ENCODE peak calls at places on chromosomes 4 and X, in seven cellular contexts. F is fibroblast of lung; N is WERI-Rb-1; U is ovary; R is CD8-positive, alpha-beta memory T cell; H is adrenal gland; A is left ventricle myocardium inferior. I is an unnamed sample.

GRCh38 chr4:7101692-7102515 is 34.0 kb upstream of the GRPEL1 start:
- DNase-seq in F (peak; percentile 61), N (peak; percentile 82), U (peak; percentile 73), R (peak; percentile 33), H (peak; percentile 56), A (peak; percentile 71), I (peak; percentile 61)

GRCh38 chrX:1026263-1027015 is 186.0 kb downstream of the CRLF2 start:
- DNase-seq in F (no peak), N (no peak), U (no peak), R (no peak), H (no peak), A (no peak), I (peak; percentile 69)

GRCh38 chr4:40613456-40613855 is 16.2 kb downstream of the RBM47 start:
- DNase-seq in F (peak; percentile 95), N (no peak), U (no peak), R (no peak), H (no peak), A (no peak), I (no peak)

GRCh38 chr4:126137782-126138170 is 823.0 kb downstream of the FAT4 start:
- DNase-seq in F (no peak), N (no peak), U (no peak), R (no peak), H (no peak), A (no peak), I (no peak)

GRCh38 chr4:108287834-108288413 is 119.2 kb upstream of the LEF1 start:
- DNase-seq in F (peak; percentile 6), N (no peak), U (no peak), R (no peak), H (no peak), A (no peak), I (no peak)

GRCh38 chr4:87423313-87424031 is 1.1 kb downstream of the NUDT9 start:
- DNase-seq in F (no peak), N (no peak), U (no peak), R (no peak), H (peak; percentile 26), A (no peak), I (peak; percentile 18)

GRCh38 chrX:131704136-131704695 is 160.3 kb downstream of the OR13H1 start:
- DNase-seq in F (peak; percentile 63), N (peak; percentile 94), U (peak; percentile 93), R (no peak), H (peak; percentile 92), A (no peak), I (peak; percentile 65)

GRCh38 chr4:83128235-83128929 is 13.9 kb upstream of the PLAC8 start:
- DNase-seq in F (peak; percentile 89), N (no peak), U (no peak), R (no peak), H (no peak), A (no peak), I (no peak)

GRCh38 chr4:41346306-41347061 is 89.8 kb downstream of the UCHL1 start:
- DNase-seq in F (no peak), N (no peak), U (no peak), R (no peak), H (no peak), A (no peak), I (no peak)

GRCh38 chr4:8580321-8581093 is at the start of gene GPR78:
- DNase-seq in F (peak; percentile 60), N (peak; percentile 87), U (peak; percentile 69), R (no peak), H (peak; percentile 60), A (peak; percentile 43), I (peak; percentile 33)

GRCh38 chrX:73830489-73831414 is 267.8 kb downstream of the CHIC1 start:
- DNase-seq in F (no peak), N (no peak), U (no peak), R (no peak), H (no peak), A (no peak), I (no peak)

GRCh38 chr4:23789765-23790164 is 100.1 kb downstream of the PPARGC1A start:
- DNase-seq in F (peak; percentile 83), N (no peak), U (peak; percentile 8), R (no peak), H (no peak), A (peak; percentile 52), I (no peak)

GRCh38 chr4:5812506-5813229 is 80.2 kb downstream of the CRMP1 start:
- DNase-seq in F (peak; percentile 52), N (peak; percentile 59), U (no peak), R (no peak), H (peak; percentile 40), A (no peak), I (no peak)

GRCh38 chr4:20062054-20062453 is 189.7 kb upstream of the SLIT2 start:
- DNase-seq in F (no peak), N (no peak), U (no peak), R (no peak), H (no peak), A (no peak), I (no peak)

GRCh38 chr4:40515037-40515397 is 114.6 kb downstream of the RBM47 start:
- DNase-seq in F (peak; percentile 50), N (no peak), U (no peak), R (no peak), H (no peak), A (no peak), I (peak; percentile 15)

DNA sequence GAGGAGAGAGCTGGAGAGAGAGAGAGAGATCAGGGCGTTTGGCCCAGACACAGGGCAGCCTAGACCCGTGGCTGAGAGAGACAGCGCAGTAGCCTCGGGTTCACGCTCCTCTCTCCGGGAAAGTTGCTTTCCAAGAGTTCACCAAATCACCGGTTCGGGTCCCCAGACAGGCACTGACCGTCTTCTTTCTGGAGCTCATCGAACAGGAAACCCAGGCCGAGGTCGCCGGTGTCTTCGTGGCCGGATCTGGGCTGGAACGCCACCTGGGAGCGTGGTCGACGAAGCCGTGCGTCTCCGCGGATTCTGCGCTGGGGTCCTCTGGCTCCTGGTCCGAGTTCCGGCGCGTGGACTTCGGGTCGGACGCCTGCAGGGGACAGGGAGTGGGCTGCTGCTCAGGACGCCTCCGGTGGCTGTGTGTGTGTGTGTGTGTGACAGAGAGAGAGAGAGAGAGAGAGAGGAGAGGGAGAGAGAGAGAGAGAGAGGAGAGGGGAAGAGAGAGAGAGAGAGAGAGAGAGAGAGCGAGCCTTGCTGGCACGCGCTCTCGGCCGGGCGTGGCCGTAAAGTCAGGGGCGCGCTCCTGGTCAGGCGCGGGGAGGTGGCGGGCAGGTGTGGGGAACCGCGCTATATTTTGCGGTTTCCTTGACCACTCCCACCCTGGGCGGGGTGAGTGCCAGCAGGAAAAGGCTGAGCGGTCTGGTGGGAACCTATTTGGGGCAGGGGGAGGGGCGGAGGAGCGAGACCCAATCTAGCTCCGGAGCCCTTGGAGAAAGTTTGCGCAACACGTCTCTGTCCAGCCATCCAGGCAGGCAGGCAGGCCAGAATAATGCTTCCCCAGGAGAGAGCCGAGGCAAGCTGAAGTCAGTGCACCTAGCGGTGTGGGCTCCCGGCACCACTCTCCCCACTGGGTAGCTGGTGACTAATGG is 62.1 kb downstream of the RHOXF2B start:
- DNase-seq in F (no peak), N (no peak), U (peak; percentile 21), R (no peak), H (peak; percentile 35), A (no peak), I (no peak)
- H3K27me3 ChIP-seq in F (peaks cover 3% of the 10 kb centered on the region), N (peaks cover 25% of the 10 kb centered on the region), U (no peaks in the 10 kb centered on the region), R (peaks cover 11% of the 10 kb centered on the region), H (peaks cover 24% of the 10 kb centered on the region), A (peaks cover 57% of the 10 kb centered on the region), I (no peaks in the 10 kb centered on the region)

GRCh38 chr4:157421365-157421764 is 200.8 kb downstream of the GRIA2 start:
- DNase-seq in F (no peak), N (no peak), U (no peak), R (no peak), H (no peak), A (no peak), I (no peak)
- H3K4me3 ChIP-seq in F (no peak overlapping the region), N (no peak overlapping the region), U (no peak overlapping the region), R (no peak overlapping the region), H (no peak overlapping the region), A (no peak overlapping the region), I (no peak overlapping the region)

DNA sequence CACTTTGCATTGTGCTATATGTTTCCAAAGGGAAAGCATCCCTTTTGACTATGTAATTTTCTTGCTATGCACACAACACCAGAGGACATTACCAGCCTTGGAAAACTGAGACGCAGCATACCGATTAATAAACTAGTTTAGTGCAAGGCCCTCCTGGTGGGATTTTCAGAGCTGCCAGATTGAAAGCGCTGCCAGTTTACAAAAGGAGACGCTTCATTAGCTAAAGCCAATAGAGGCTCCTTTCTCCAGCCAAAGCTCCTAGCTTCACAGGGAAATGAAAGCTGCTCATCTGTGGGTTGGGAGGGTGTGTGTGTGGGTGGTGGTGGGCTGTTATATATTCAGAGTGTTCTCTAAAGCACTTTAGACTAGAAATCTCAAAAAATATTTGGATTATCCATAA is 32.4 kb downstream of the SPANXN4 start:
- DNase-seq in F (no peak), N (no peak), U (no peak), R (no peak), H (no peak), A (no peak), I (no peak)
- H3K27me3 ChIP-seq in F (no peaks in the 10 kb centered on the region), N (peaks cover 22% of the 10 kb centered on the region), U (no peaks in the 10 kb centered on the region), R (no peaks in the 10 kb centered on the region), H (no peaks in the 10 kb centered on the region), A (no peaks in the 10 kb centered on the region), I (no peaks in the 10 kb centered on the region)

DNA sequence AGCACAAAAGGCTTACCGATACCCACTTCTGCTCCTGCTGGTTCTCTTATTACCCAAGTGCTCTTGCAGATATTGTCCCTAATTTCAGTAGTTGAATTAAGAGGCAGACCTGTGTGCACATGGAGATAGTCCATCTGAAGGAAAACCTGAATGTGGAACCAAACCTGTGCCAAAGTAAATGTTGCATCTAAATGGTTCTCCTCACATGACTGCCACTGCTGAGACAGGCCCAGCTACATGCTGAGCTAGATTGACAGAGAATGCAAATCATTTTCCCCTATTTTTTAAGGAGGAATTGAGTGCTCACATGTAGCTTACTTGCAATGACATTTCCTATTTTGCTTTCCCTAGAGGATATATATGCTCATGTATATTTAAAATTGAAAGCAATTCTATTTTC is 609.1 kb upstream of the TECRL start:
- DNase-seq in F (no peak), N (no peak), U (no peak), R (no peak), H (no peak), A (no peak), I (no peak)
- H3K4me3 ChIP-seq in F (no peak overlapping the region), N (no peak overlapping the region), U (no peak overlapping the region), R (no peak overlapping the region), H (no peak overlapping the region), A (no peak overlapping the region), I (no peak overlapping the region)

GRCh38 chr4:37246891-37247290 is 2.3 kb downstream of the NWD2 start:
- DNase-seq in F (no peak), N (no peak), U (no peak), R (no peak), H (no peak), A (no peak), I (no peak)
- H3K27me3 ChIP-seq in F (no peaks in the 10 kb centered on the region), N (peaks cover 98% of the 10 kb centered on the region), U (no peaks in the 10 kb centered on the region), R (peaks cover 4% of the 10 kb centered on the region), H (peaks cover 38% of the 10 kb centered on the region), A (peaks cover 80% of the 10 kb centered on the region), I (no peaks in the 10 kb centered on the region)

DNA sequence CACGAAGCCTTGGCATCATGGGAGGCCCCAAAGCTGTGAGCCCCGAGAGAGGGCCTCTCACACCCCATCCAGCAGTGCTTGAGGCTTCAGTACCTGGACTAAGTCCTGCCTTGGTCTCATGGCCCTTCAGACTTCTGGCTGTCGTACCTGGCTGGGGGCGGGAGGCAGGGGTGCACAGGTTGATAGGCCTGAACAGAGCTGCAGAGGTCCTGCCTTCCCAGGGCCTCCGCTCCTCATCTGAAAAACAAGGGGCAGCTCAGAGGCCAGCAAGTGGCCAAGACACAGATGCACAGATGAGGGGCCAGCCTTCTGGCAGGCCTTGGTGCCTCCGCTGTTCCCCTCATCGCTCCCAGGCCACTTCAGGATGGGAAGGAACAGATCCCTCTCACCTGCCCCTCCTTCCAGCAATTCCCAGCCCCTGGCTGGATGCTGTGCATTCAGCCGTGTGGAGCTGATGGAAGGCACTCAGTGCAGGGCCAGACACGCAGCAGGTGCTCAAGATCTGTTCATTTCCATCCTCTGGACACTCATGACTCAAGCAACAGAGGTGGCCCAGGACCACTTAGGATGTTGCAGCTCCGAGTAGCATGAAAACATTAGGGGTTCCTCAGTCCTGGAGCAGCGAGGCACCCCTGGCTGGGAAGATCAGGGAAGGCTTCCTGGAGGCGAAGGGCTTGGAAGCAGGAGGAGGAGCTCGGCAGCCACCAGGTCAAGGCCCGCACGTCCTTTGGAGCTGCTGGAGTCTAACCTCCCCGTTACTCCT is 1.4 kb downstream of the ZNF185 start:
- DNase-seq in F (no peak), N (no peak), U (no peak), R (no peak), H (no peak), A (no peak), I (no peak)
- H3K4me3 ChIP-seq in F (no peak overlapping the region), N (no peak overlapping the region), U (no peak overlapping the region), R (no peak overlapping the region), H (no peak overlapping the region), A (no peak overlapping the region), I (no peak overlapping the region)

I was measured in GM06990.